ENCODE peak calls at places on chromosomes 1 and 21, in ten cellular contexts. Q is cardiac fibroblast, A is osteocyte, B is bronchial epithelial cell, I is WTC11, D is endodermal cell, O is GM23338, T is fibroblast of the aortic adventitia, V is fibroblast of pulmonary artery, X is endothelial cell. K is an unnamed sample.

GRCh38 chr1:237146247-237146646 is 104.3 kb downstream of the RYR2 start:
- DNase-seq in Q (no peak), A (no peak), B (no peak), I (no peak), D (peak), O (peak), T (no peak), V (peak), X (no peak), K (no peak)

GRCh38 chr1:38088366-38088765 is 41.8 kb upstream of the POU3F1 start:
- DNase-seq in Q (no peak), A (no peak), B (no peak), I (no peak), D (peak), O (peak), T (no peak), V (no peak), X (no peak), K (no peak)

GRCh38 chr1:150973826-150974579 is 632 bp downstream of the CERS2 start:
- DNase-seq in Q (no peak), A (no peak), B (peak), I (peak), D (peak), O (peak), T (no peak), V (no peak), X (peak), K (no peak)

GRCh38 chr1:10530756-10531155 is 56.0 kb downstream of the PEX14 start:
- DNase-seq in Q (peak), A (no peak), B (peak), I (no peak), D (no peak), O (no peak), T (no peak), V (peak), X (peak), K (no peak)

GRCh38 chr21:46111193-46111571 is 13.3 kb downstream of the COL6A2 start:
- DNase-seq in Q (no peak), A (peak), B (no peak), I (no peak), D (peak), O (no peak), T (no peak), V (no peak), X (peak), K (no peak)

GRCh38 chr1:85628791-85629531 is 48.4 kb downstream of the CCN1 start:
- DNase-seq in Q (peak), A (peak), B (peak), I (peak), D (peak), O (peak), T (peak), V (peak), X (no peak), K (no peak)

GRCh38 chr1:94543893-94544635 is 2.5 kb upstream of the F3 start:
- DNase-seq in Q (peak), A (no peak), B (peak), I (no peak), D (no peak), O (no peak), T (peak), V (peak), X (no peak), K (no peak)

GRCh38 chr21:46160563-46161179 is 5.3 kb upstream of the FTCD start:
- DNase-seq in Q (no peak), A (peak), B (no peak), I (no peak), D (no peak), O (no peak), T (no peak), V (no peak), X (no peak), K (no peak)

GRCh38 chr21:41429305-41429704 is 3.3 kb downstream of the MX1 start:
- DNase-seq in Q (no peak), A (no peak), B (no peak), I (no peak), D (no peak), O (no peak), T (no peak), V (no peak), X (no peak), K (no peak)

GRCh38 chr1:29626066-29626465 is 389.7 kb downstream of the PTPRU start:
- DNase-seq in Q (no peak), A (peak), B (no peak), I (no peak), D (peak), O (no peak), T (no peak), V (no peak), X (no peak), K (no peak)

GRCh38 chr1:243253211-243253926 is 1.7 kb downstream of the CEP170 start:
- DNase-seq in Q (peak), A (no peak), B (peak), I (no peak), D (no peak), O (no peak), T (no peak), V (no peak), X (no peak), K (no peak)

GRCh38 chr21:32826317-32827167 is 55.0 kb upstream of the PAXBP1 start:
- DNase-seq in Q (peak), A (no peak), B (peak), I (peak), D (peak), O (peak), T (peak), V (peak), X (peak), K (peak)

GRCh38 chr1:201461783-201462441 is 7.1 kb downstream of the PHLDA3 start:
- DNase-seq in Q (peak), A (peak), B (peak), I (no peak), D (peak), O (no peak), T (peak), V (peak), X (no peak), K (no peak)

GRCh38 chr1:77143529-77144121 is 75.6 kb downstream of the PIGK start:
- DNase-seq in Q (peak), A (no peak), B (peak), I (no peak), D (no peak), O (no peak), T (peak), V (peak), X (no peak), K (no peak)

GRCh38 chr1:76006234-76006633 is 68.3 kb upstream of the ST6GALNAC3 start:
- DNase-seq in Q (peak), A (no peak), B (peak), I (no peak), D (no peak), O (no peak), T (peak), V (peak), X (no peak), K (no peak)

GRCh38 chr1:217948741-217949140 is 317.6 kb downstream of the SPATA17 start:
- DNase-seq in Q (no peak), A (no peak), B (no peak), I (no peak), D (no peak), O (no peak), T (no peak), V (no peak), X (no peak), K (no peak)

GRCh38 chr1:240462277-240462676 is 149.7 kb downstream of the GREM2 start:
- DNase-seq in Q (no peak), A (no peak), B (no peak), I (no peak), D (no peak), O (no peak), T (no peak), V (no peak), X (no peak), K (no peak)

GRCh38 chr1:179025125-179025974 is at the start of gene FAM20B:
- DNase-seq in Q (peak), A (peak), B (peak), I (peak), D (peak), O (peak), T (peak), V (peak), X (peak), K (peak)

GRCh38 chr1:44714944-44715571 is 15.9 kb downstream of the RNU5D-1 start:
- DNase-seq in Q (peak), A (no peak), B (peak), I (peak), D (peak), O (peak), T (peak), V (peak), X (peak), K (peak)

GRCh38 chr1:981955-982558 is at the start of gene PERM1:
- DNase-seq in Q (no peak), A (no peak), B (no peak), I (peak), D (no peak), O (no peak), T (no peak), V (no peak), X (no peak), K (no peak)

GRCh38 chr1:200400556-200400955 is 9.3 kb downstream of the ZNF281 start:
- DNase-seq in Q (no peak), A (no peak), B (no peak), I (no peak), D (no peak), O (no peak), T (no peak), V (no peak), X (no peak), K (no peak)

GRCh38 chr1:200401708-200402107 is 8.1 kb downstream of the ZNF281 start:
- DNase-seq in Q (no peak), A (no peak), B (no peak), I (no peak), D (no peak), O (no peak), T (no peak), V (no peak), X (no peak), K (no peak)

GRCh38 chr1:200405273-200405672 is 4.6 kb downstream of the ZNF281 start:
- DNase-seq in Q (no peak), A (no peak), B (peak), I (no peak), D (no peak), O (no peak), T (no peak), V (peak), X (no peak), K (no peak)

GRCh38 chr1:200401263-200401662 is 8.6 kb downstream of the ZNF281 start:
- DNase-seq in Q (no peak), A (no peak), B (no peak), I (no peak), D (no peak), O (no peak), T (no peak), V (no peak), X (no peak), K (no peak)

GRCh38 chr1:200399860-200400259 is 10.0 kb downstream of the ZNF281 start:
- DNase-seq in Q (no peak), A (no peak), B (no peak), I (no peak), D (no peak), O (no peak), T (no peak), V (no peak), X (no peak), K (no peak)
- TF ChIP-seq CTCF in Q (no peak), A (no peak), B (no peak), I (no peak), D (no peak), O (no peak), T (no peak), V (no peak), X (no peak), K (no peak)

GRCh38 chr1:53137729-53138128 is 4.7 kb downstream of the SLC1A7 start:
- DNase-seq in Q (peak), A (no peak), B (no peak), I (no peak), D (peak), O (peak), T (no peak), V (no peak), X (no peak), K (no peak)
- TF ChIP-seq CTCF in Q (peak), A (peak), B (no peak), I (no peak), D (peak), O (peak), T (no peak), V (no peak), X (no peak), K (no peak)

GRCh38 chr1:207077470-207078377 is 10.9 kb upstream of the C4BPB start:
- DNase-seq in Q (peak), A (no peak), B (peak), I (peak), D (peak), O (peak), T (peak), V (peak), X (peak), K (peak)
- TF ChIP-seq CTCF in Q (peak), A (peak), B (peak), I (peak), D (peak), O (peak), T (peak), V (no peak), X (peak), K (peak)

DNA sequence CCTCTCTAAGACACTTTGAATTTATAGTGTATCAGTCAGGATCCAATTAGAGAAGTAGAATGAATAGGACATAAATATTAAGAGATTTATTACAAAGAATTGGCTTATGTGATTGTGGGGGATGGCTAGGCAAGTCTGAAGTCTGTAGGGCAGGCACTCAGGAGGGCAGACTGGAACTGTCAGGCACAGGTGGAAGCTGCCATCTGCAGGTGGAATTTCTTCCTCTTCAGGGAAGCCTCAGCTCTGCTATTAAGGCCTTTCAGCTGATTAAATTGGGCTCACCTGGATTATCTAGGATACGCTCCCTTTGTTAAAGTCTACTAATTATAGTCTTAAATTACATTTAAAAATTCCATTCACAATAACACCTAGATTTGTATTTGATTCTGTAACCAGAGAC is 92.0 kb upstream of the HAO2 start:
- DNase-seq in Q (no peak), A (no peak), B (peak), I (peak), D (peak), O (peak), T (no peak), V (no peak), X (no peak), K (no peak)
- TF ChIP-seq CTCF in Q (no peak), A (no peak), B (peak), I (no peak), D (peak), O (peak), T (no peak), V (no peak), X (no peak), K (no peak)

DNA sequence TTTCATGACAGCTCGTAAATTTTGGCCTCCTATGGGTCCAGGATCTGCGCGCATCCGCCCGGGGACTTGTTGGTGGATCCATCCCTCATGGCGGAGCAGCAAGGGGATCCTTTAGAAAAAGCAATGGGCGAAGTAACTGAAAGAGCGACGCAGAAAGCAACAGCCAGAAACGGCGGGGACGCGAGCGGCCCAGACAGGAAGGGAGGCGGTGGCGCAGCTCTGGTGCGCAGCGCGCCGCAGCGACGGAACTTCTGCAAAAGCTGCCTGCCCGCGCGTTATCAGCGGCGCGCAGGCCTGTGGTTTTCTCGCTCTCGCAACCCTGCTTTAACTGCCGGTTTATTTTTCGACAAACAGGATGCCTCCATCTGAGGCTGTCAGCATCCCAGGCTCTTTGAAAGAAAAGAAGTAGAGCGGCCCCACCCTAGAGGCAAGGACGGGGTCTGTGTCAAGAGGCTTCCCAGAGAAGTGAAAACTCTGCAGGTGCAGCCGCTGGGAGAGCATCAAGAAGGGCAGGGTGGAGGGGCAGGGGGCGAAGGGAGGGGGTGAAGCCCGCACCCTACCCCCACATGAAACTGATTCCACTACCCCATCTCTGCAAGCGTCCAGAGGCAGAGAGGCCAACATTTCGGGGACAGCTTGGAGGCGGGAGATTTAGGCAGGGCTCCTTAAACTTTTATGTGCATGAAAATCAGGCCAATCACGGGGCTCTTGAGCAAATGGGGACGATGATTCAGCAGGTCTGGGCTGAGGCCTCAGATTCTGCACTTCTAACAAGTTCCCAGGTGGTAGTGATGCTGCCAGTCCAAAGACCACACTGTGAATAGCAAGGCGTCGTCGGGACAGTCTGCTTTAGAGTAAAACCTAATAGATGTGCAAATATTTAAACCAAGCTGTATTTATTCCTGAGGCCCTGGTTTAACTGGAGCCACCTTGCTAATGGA is 22.2 kb downstream of the RUNX1 start:
- DNase-seq in Q (peak), A (no peak), B (peak), I (peak), D (peak), O (peak), T (peak), V (peak), X (peak), K (peak)
- TF ChIP-seq CTCF in Q (no peak), A (no peak), B (no peak), I (no peak), D (no peak), O (no peak), T (no peak), V (no peak), X (no peak), K (no peak)

GRCh38 chr1:193070395-193070753 is 11.0 kb downstream of the RO60 start:
- DNase-seq in Q (no peak), A (no peak), B (no peak), I (no peak), D (no peak), O (no peak), T (no peak), V (no peak), X (no peak), K (no peak)

GRCh38 chr1:193070942-193071341 is 11.5 kb downstream of the RO60 start:
- DNase-seq in Q (no peak), A (no peak), B (no peak), I (peak), D (no peak), O (peak), T (no peak), V (no peak), X (no peak), K (no peak)

GRCh38 chr1:193068013-193068412 is 8.6 kb downstream of the RO60 start:
- DNase-seq in Q (peak), A (no peak), B (no peak), I (no peak), D (no peak), O (no peak), T (no peak), V (no peak), X (no peak), K (no peak)

GRCh38 chr1:193066606-193067005 is 7.2 kb downstream of the RO60 start:
- DNase-seq in Q (no peak), A (no peak), B (no peak), I (no peak), D (no peak), O (no peak), T (no peak), V (no peak), X (no peak), K (no peak)

GRCh38 chr1:193069748-193070394 is 10.5 kb downstream of the RO60 start:
- DNase-seq in Q (peak), A (no peak), B (no peak), I (peak), D (peak), O (peak), T (no peak), V (no peak), X (no peak), K (no peak)
- TF ChIP-seq CTCF in Q (peak), A (peak), B (peak), I (peak), D (peak), O (peak), T (peak), V (peak), X (peak), K (peak)